ENCODE peak calls at places on chromosomes 12 and 14, in five cellular contexts. B is amniotic stem cell, G is head of caudate nucleus, K is AG10803, Z is astrocyte of the cerebellum. P is an unnamed sample.

GRCh38 chr12:54560374-54560858 is 11.0 kb downstream of the PDE1B start:
- DNase-seq in B (peak; percentile 6), G (peak; percentile 93), K (peak; percentile 57), Z (peak; percentile 28), P (no peak)

GRCh38 chr14:64799555-64799954 is 80.2 kb downstream of the SPTB start:
- DNase-seq in B (no peak), G (no peak), K (no peak), Z (no peak), P (no peak)

GRCh38 chr14:83255015-83255726 is 1721.5 kb upstream of the SEL1L start:
- DNase-seq in B (no peak), G (no peak), K (no peak), Z (no peak), P (no peak)

GRCh38 chr12:55707841-55708694 is at the start of gene ITGA7:
- DNase-seq in B (no peak), G (peak; percentile 78), K (no peak), Z (no peak), P (no peak)

GRCh38 chr12:66072566-66072965 is 58.0 kb downstream of the LLPH start:
- DNase-seq in B (no peak), G (no peak), K (no peak), Z (no peak), P (no peak)

GRCh38 chr12:56013482-56013881 is 7.4 kb upstream of the IKZF4 start:
- DNase-seq in B (no peak), G (peak; percentile 72), K (no peak), Z (no peak), P (peak; percentile 30)

GRCh38 chr12:14689144-14689543 is 7.3 kb downstream of the GUCY2C start:
- DNase-seq in B (no peak), G (no peak), K (no peak), Z (no peak), P (no peak)

GRCh38 chr14:34299360-34299759 is 162.7 kb downstream of the SPTSSA start:
- DNase-seq in B (no peak), G (no peak), K (no peak), Z (no peak), P (no peak)

GRCh38 chr14:104548802-104549535 is 30.6 kb upstream of the C14orf180 start:
- DNase-seq in B (no peak), G (no peak), K (no peak), Z (no peak), P (no peak)

GRCh38 chr14:30355431-30355913 is 203.5 kb upstream of the G2E3 start:
- DNase-seq in B (no peak), G (no peak), K (no peak), Z (no peak), P (no peak)

P was measured in LNCaP clone FGC.